ENCODE peak calls at places on chromosomes 11 and 22, in six cellular contexts. L, P, V, Q, S and W are unnamed samples. For H3K9me2, the result is how much of the 10 kb centered on the place peaks cover.

GRCh38 chr11:131481317-131481716 is 110.9 kb downstream of the NTM start:
- DNase-seq in L (no peak), P (no peak), V (no peak), Q (no peak), S (peak), W (no peak)

GRCh38 chr11:67044496-67044895 is 12.2 kb upstream of the RHOD start:
- DNase-seq in L (no peak), P (no peak), V (no peak), Q (no peak), S (no peak), W (no peak)

GRCh38 chr11:126140932-126141291 is 70.5 kb downstream of the RPUSD4 start:
- DNase-seq in L (peak), P (no peak), V (peak), Q (no peak), S (peak), W (peak)

GRCh38 chr11:113796663-113797259 is 17.2 kb downstream of the CLDN25 start:
- DNase-seq in L (no peak), P (peak), V (peak), Q (peak), S (peak), W (peak)

GRCh38 chr11:66268953-66269906 is 791 bp downstream of the RAB1B start:
- DNase-seq in L (peak), P (no peak), V (peak), Q (peak), S (peak), W (peak)

GRCh38 chr11:67055812-67056211 is 835 bp upstream of the RHOD start:
- DNase-seq in L (peak), P (no peak), V (peak), Q (no peak), S (peak), W (peak)

GRCh38 chr11:1391165-1392010 is 1.7 kb downstream of the BRSK2 start:
- DNase-seq in L (no peak), P (no peak), V (no peak), Q (peak), S (no peak), W (no peak)

GRCh38 chr11:19352072-19352735 is 111.5 kb upstream of the E2F8 start:
- DNase-seq in L (no peak), P (no peak), V (no peak), Q (no peak), S (no peak), W (no peak)

GRCh38 chr11:44940424-44940823 is 10.3 kb downstream of the TP53I11 start:
- DNase-seq in L (no peak), P (no peak), V (no peak), Q (no peak), S (no peak), W (no peak)

GRCh38 chr11:48001438-48002021 is 21.2 kb downstream of the PTPRJ start:
- DNase-seq in L (no peak), P (no peak), V (no peak), Q (no peak), S (no peak), W (peak)

GRCh38 chr22:17149073-17149815 is 9.8 kb downstream of the HDHD5 start:
- DNase-seq in L (peak), P (no peak), V (no peak), Q (no peak), S (peak), W (no peak)

GRCh38 chr22:19079691-19080090 is 42.5 kb downstream of the DGCR2 start:
- DNase-seq in L (no peak), P (no peak), V (no peak), Q (no peak), S (no peak), W (no peak)

GRCh38 chr11:121194731-121195596 is 93.9 kb downstream of the TECTA start:
- DNase-seq in L (peak), P (peak), V (peak), Q (peak), S (peak), W (peak)

GRCh38 chr11:102144357-102145342 is 34.4 kb downstream of the YAP1 start:
- DNase-seq in L (no peak), P (no peak), V (peak), Q (no peak), S (peak), W (peak)

GRCh38 chr11:2912498-2912897 is 16.7 kb downstream of the PHLDA2 start:
- DNase-seq in L (peak), P (no peak), V (peak), Q (no peak), S (peak), W (peak)

GRCh38 chr11:129815596-129816461 is at the start of gene TMEM45B:
- DNase-seq in L (peak), P (no peak), V (peak), Q (peak), S (peak), W (no peak)

GRCh38 chr11:3109921-3110706 is 52.9 kb upstream of the CARS1 start:
- DNase-seq in L (peak), P (peak), V (peak), Q (peak), S (peak), W (peak)

GRCh38 chr11:12845739-12846358 is 163.3 kb upstream of the RASSF10 start:
- DNase-seq in L (no peak), P (peak), V (peak), Q (peak), S (peak), W (peak)

GRCh38 chr11:11555228-11555627 is 66.6 kb downstream of the GALNT18 start:
- DNase-seq in L (no peak), P (no peak), V (no peak), Q (no peak), S (peak), W (no peak)

GRCh38 chr11:34825670-34826383 is 90.4 kb downstream of the APIP start:
- DNase-seq in L (peak), P (no peak), V (peak), Q (no peak), S (peak), W (no peak)

GRCh38 chr11:106160494-106160893 is 83.0 kb downstream of the AASDHPPT start:
- DNase-seq in L (no peak), P (peak), V (no peak), Q (no peak), S (no peak), W (peak)

GRCh38 chr11:83456075-83456474 is 169.9 kb upstream of the CCDC90B start:
- DNase-seq in L (no peak), P (no peak), V (no peak), Q (peak), S (no peak), W (no peak)

GRCh38 chr11:125351868-125352250 is 144.2 kb downstream of the FEZ1 start:
- DNase-seq in L (no peak), P (no peak), V (no peak), Q (no peak), S (no peak), W (no peak)

GRCh38 chr22:44330727-44331660 is 18.2 kb upstream of the SHISAL1 start:
- DNase-seq in L (no peak), P (no peak), V (no peak), Q (peak), S (no peak), W (peak)

GRCh38 chr11:75199412-75199955 is 41.1 kb upstream of the TPBGL start:
- DNase-seq in L (no peak), P (no peak), V (no peak), Q (no peak), S (no peak), W (no peak)

GRCh38 chr11:85316967-85317366 is 310.2 kb downstream of the DLG2 start:
- DNase-seq in L (no peak), P (no peak), V (no peak), Q (no peak), S (no peak), W (no peak)

GRCh38 chr11:86760577-86760976 is 39.8 kb upstream of the PRSS23 start:
- DNase-seq in L (no peak), P (no peak), V (no peak), Q (no peak), S (no peak), W (peak)

GRCh38 chr11:59680287-59681154 is 11.7 kb upstream of the PATL1 start:
- DNase-seq in L (peak), P (peak), V (peak), Q (peak), S (peak), W (peak)

GRCh38 chr22:45413368-45414211 is at the start of the genes RIBC2 and SMC1B:
- DNase-seq in L (peak), P (peak), V (peak), Q (peak), S (peak), W (peak)

GRCh38 chr22:46195487-46196165 is 45.3 kb downstream of the PPARA start:
- DNase-seq in L (no peak), P (no peak), V (no peak), Q (no peak), S (no peak), W (no peak)

GRCh38 chr11:81253226-81253625 is 1480.4 kb downstream of the FAM181B start:
- DNase-seq in L (no peak), P (no peak), V (no peak), Q (no peak), S (no peak), W (no peak)

GRCh38 chr22:21631025-21631424 is 1.2 kb upstream of the YDJC start:
- DNase-seq in L (no peak), P (no peak), V (no peak), Q (no peak), S (no peak), W (no peak)
- H3K9me2 ChIP-seq in L (under half), P (under half), V (under half), Q (under half), S (under half), W (under half)

DNA sequence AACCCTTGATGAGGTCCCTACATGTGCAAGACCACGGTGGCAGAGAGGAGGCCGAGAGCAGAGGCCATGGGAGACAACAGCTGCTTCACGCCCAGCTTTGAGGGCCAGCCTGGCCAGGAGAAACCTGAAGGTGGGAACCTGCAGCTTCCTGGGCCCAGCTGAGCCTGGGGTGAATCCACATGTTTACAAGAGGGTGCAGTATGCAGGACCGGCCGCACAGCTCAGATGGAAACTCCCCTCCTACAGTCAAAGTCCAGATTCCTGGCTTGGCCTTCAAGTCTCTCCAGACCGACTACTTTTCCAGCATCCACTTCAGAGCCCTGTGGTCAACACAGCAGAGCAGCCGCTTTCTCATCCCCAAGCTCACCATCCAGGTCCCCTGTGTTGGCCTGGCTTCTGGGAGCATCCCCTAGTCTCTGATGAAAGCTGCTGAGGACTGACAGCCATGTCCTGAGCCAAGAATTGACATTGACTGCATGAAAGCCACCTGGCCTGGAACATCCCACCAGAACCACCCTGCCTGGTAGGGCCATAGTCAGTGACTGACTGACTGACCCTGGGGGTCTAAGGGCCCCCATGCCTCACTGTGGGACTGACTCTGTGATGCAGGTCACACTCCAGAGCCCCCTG is 39.5 kb upstream of the CCND1 start:
- DNase-seq in L (no peak), P (no peak), V (no peak), Q (no peak), S (peak), W (no peak)
- H3K9me2 ChIP-seq in L (under half), P (under half), V (under half), Q (under half), S (under half), W (under half)

GRCh38 chr11:132994038-132994502 is 538.2 kb downstream of the OPCML start:
- DNase-seq in L (no peak), P (no peak), V (no peak), Q (peak), S (no peak), W (peak)
- H3K9me2 ChIP-seq in L (under half), P (under half), V (under half), Q (under half), S (under half), W (under half)

GRCh38 chr11:9950462-9950861 is 286.6 kb downstream of the SWAP70 start:
- DNase-seq in L (no peak), P (no peak), V (no peak), Q (no peak), S (no peak), W (no peak)
- H3K9me2 ChIP-seq in L (under half), P (under half), V (under half), Q (under half), S (under half), W (under half)

GRCh38 chr22:23029521-23030228 is 40.6 kb upstream of the GNAZ start:
- DNase-seq in L (no peak), P (no peak), V (no peak), Q (no peak), S (no peak), W (no peak)
- H3K9me2 ChIP-seq in L (under half), P (under half), V (under half), Q (under half), S (under half), W (under half)

GRCh38 chr11:76599041-76600013 is 71.2 kb downstream of the LRRC32 start:
- DNase-seq in L (no peak), P (no peak), V (no peak), Q (peak), S (peak), W (no peak)
- H3K9me2 ChIP-seq in L (under half), P (under half), V (under half), Q (under half), S (under half), W (under half)

DNA sequence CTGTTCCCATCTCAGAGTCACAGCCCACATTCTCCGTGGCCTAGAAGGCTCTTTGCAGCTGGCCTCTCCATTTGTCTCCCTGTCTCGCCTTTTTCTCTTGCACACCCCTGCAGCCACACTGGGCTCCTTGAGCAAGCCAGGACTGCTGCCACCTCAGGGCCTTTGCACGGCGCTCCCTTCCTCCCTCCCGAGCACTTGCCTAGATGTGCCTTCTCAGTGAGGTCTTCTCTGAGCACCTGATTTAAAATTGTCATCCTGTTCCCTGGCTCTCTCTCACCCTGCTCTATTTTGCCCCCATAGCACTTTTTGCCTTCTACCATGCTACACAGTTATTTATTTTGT is 102.9 kb upstream of the THY1 start:
- DNase-seq in L (no peak), P (no peak), V (no peak), Q (no peak), S (no peak), W (no peak)
- H3K9me2 ChIP-seq in L (under half), P (under half), V (under half), Q (under half), S (under half), W (under half)

GRCh38 chr11:128200467-128200866 is 386.9 kb downstream of the ETS1 start:
- DNase-seq in L (no peak), P (no peak), V (no peak), Q (no peak), S (no peak), W (no peak)
- H3K9me2 ChIP-seq in L (under half), P (under half), V (under half), Q (under half), S (under half), W (under half)